ENCODE peak calls at places on chromosomes 1 and 21, in eight cellular contexts. One of them, this sample, is unnamed.

GRCh38 chr21:15063081-15063820 is 1.5 kb downstream of the NRIP1 start:
- DNase-seq in mucosa of descending colon: no peak
- DNase-seq in activated B cell treated with CpG ODN at 0.5 μM for 24 hours: no peak
- DNase-seq in AG09319: no peak
- DNase-seq in body of pancreas: peak
- DNase-seq in fibroblast of pulmonary artery: peak
- DNase-seq in brain microvascular endothelial cell: no peak
- DNase-seq in AG10803: no peak
- DNase-seq in this sample: no peak

GRCh38 chr1:228175316-228176023 is 9.9 kb downstream of the IBA57 start:
- DNase-seq in mucosa of descending colon: no peak
- DNase-seq in activated B cell treated with CpG ODN at 0.5 μM for 24 hours: no peak
- DNase-seq in AG09319: no peak
- DNase-seq in body of pancreas: no peak
- DNase-seq in fibroblast of pulmonary artery: no peak
- DNase-seq in brain microvascular endothelial cell: no peak
- DNase-seq in AG10803: no peak
- DNase-seq in this sample: no peak

GRCh38 chr1:21084111-21084510 is 92.6 kb downstream of the EIF4G3 start:
- DNase-seq in mucosa of descending colon: no peak
- DNase-seq in activated B cell treated with CpG ODN at 0.5 μM for 24 hours: no peak
- DNase-seq in AG09319: no peak
- DNase-seq in body of pancreas: no peak
- DNase-seq in fibroblast of pulmonary artery: no peak
- DNase-seq in brain microvascular endothelial cell: no peak
- DNase-seq in AG10803: no peak
- DNase-seq in this sample: no peak

GRCh38 chr1:219010720-219011119 is 163.0 kb upstream of the LYPLAL1 start:
- DNase-seq in mucosa of descending colon: no peak
- DNase-seq in activated B cell treated with CpG ODN at 0.5 μM for 24 hours: no peak
- DNase-seq in AG09319: no peak
- DNase-seq in body of pancreas: no peak
- DNase-seq in fibroblast of pulmonary artery: no peak
- DNase-seq in brain microvascular endothelial cell: no peak
- DNase-seq in AG10803: no peak
- DNase-seq in this sample: no peak

GRCh38 chr1:35377553-35377952 is 109.0 kb downstream of the ZMYM4 start:
- DNase-seq in mucosa of descending colon: no peak
- DNase-seq in activated B cell treated with CpG ODN at 0.5 μM for 24 hours: no peak
- DNase-seq in AG09319: no peak
- DNase-seq in body of pancreas: no peak
- DNase-seq in fibroblast of pulmonary artery: peak
- DNase-seq in brain microvascular endothelial cell: peak
- DNase-seq in AG10803: peak
- DNase-seq in this sample: no peak

GRCh38 chr1:89620664-89621063 is 12.3 kb upstream of the LRRC8C start:
- DNase-seq in mucosa of descending colon: no peak
- DNase-seq in activated B cell treated with CpG ODN at 0.5 μM for 24 hours: no peak
- DNase-seq in AG09319: no peak
- DNase-seq in body of pancreas: no peak
- DNase-seq in fibroblast of pulmonary artery: no peak
- DNase-seq in brain microvascular endothelial cell: no peak
- DNase-seq in AG10803: no peak
- DNase-seq in this sample: no peak

GRCh38 chr1:43418858-43419257 is 29.2 kb downstream of the SZT2 start:
- DNase-seq in mucosa of descending colon: no peak
- DNase-seq in activated B cell treated with CpG ODN at 0.5 μM for 24 hours: no peak
- DNase-seq in AG09319: no peak
- DNase-seq in body of pancreas: no peak
- DNase-seq in fibroblast of pulmonary artery: no peak
- DNase-seq in brain microvascular endothelial cell: no peak
- DNase-seq in AG10803: no peak
- DNase-seq in this sample: no peak

GRCh38 chr1:909861-910310 is 13.8 kb upstream of the SAMD11 start:
- DNase-seq in mucosa of descending colon: no peak
- DNase-seq in activated B cell treated with CpG ODN at 0.5 μM for 24 hours: no peak
- DNase-seq in AG09319: no peak
- DNase-seq in body of pancreas: no peak
- DNase-seq in fibroblast of pulmonary artery: no peak
- DNase-seq in brain microvascular endothelial cell: no peak
- DNase-seq in AG10803: no peak
- DNase-seq in this sample: no peak

GRCh38 chr1:88221396-88221795 is 462.7 kb upstream of the PKN2 start:
- DNase-seq in mucosa of descending colon: no peak
- DNase-seq in activated B cell treated with CpG ODN at 0.5 μM for 24 hours: no peak
- DNase-seq in AG09319: no peak
- DNase-seq in body of pancreas: no peak
- DNase-seq in fibroblast of pulmonary artery: no peak
- DNase-seq in brain microvascular endothelial cell: no peak
- DNase-seq in AG10803: peak
- DNase-seq in this sample: no peak

GRCh38 chr1:88217386-88217785 is 466.7 kb upstream of the PKN2 start:
- DNase-seq in mucosa of descending colon: no peak
- DNase-seq in activated B cell treated with CpG ODN at 0.5 μM for 24 hours: no peak
- DNase-seq in AG09319: no peak
- DNase-seq in body of pancreas: no peak
- DNase-seq in fibroblast of pulmonary artery: no peak
- DNase-seq in brain microvascular endothelial cell: no peak
- DNase-seq in AG10803: no peak
- DNase-seq in this sample: no peak

GRCh38 chr1:88216441-88216840 is 467.6 kb upstream of the PKN2 start:
- DNase-seq in mucosa of descending colon: peak
- DNase-seq in activated B cell treated with CpG ODN at 0.5 μM for 24 hours: no peak
- DNase-seq in AG09319: no peak
- DNase-seq in body of pancreas: no peak
- DNase-seq in fibroblast of pulmonary artery: no peak
- DNase-seq in brain microvascular endothelial cell: no peak
- DNase-seq in AG10803: no peak
- DNase-seq in this sample: no peak
- TF ChIP-seq CTCF in mucosa of descending colon: no peak
- TF ChIP-seq CTCF in activated B cell treated with CpG ODN at 0.5 μM for 24 hours: no peak
- TF ChIP-seq CTCF in AG09319: no peak
- TF ChIP-seq CTCF in body of pancreas: no peak
- TF ChIP-seq CTCF in fibroblast of pulmonary artery: no peak
- TF ChIP-seq CTCF in brain microvascular endothelial cell: no peak
- TF ChIP-seq CTCF in AG10803: no peak
- TF ChIP-seq CTCF in this sample: no peak

GRCh38 chr1:101215363-101216011 is 21.3 kb upstream of the S1PR1 start:
- DNase-seq in mucosa of descending colon: no peak
- DNase-seq in activated B cell treated with CpG ODN at 0.5 μM for 24 hours: no peak
- DNase-seq in AG09319: no peak
- DNase-seq in body of pancreas: no peak
- DNase-seq in fibroblast of pulmonary artery: no peak
- DNase-seq in brain microvascular endothelial cell: no peak
- DNase-seq in AG10803: no peak
- DNase-seq in this sample: no peak

GRCh38 chr1:101220906-101221305 is 15.9 kb upstream of the S1PR1 start:
- DNase-seq in mucosa of descending colon: no peak
- DNase-seq in activated B cell treated with CpG ODN at 0.5 μM for 24 hours: no peak
- DNase-seq in AG09319: no peak
- DNase-seq in body of pancreas: no peak
- DNase-seq in fibroblast of pulmonary artery: no peak
- DNase-seq in brain microvascular endothelial cell: no peak
- DNase-seq in AG10803: no peak
- DNase-seq in this sample: no peak

GRCh38 chr1:101216623-101217022 is 20.2 kb upstream of the S1PR1 start:
- DNase-seq in mucosa of descending colon: no peak
- DNase-seq in activated B cell treated with CpG ODN at 0.5 μM for 24 hours: no peak
- DNase-seq in AG09319: no peak
- DNase-seq in body of pancreas: no peak
- DNase-seq in fibroblast of pulmonary artery: no peak
- DNase-seq in brain microvascular endothelial cell: no peak
- DNase-seq in AG10803: no peak
- DNase-seq in this sample: no peak

GRCh38 chr1:101219919-101220695 is 16.7 kb upstream of the S1PR1 start:
- DNase-seq in mucosa of descending colon: no peak
- DNase-seq in activated B cell treated with CpG ODN at 0.5 μM for 24 hours: no peak
- DNase-seq in AG09319: no peak
- DNase-seq in body of pancreas: no peak
- DNase-seq in fibroblast of pulmonary artery: peak
- DNase-seq in brain microvascular endothelial cell: no peak
- DNase-seq in AG10803: no peak
- DNase-seq in this sample: no peak

DNA sequence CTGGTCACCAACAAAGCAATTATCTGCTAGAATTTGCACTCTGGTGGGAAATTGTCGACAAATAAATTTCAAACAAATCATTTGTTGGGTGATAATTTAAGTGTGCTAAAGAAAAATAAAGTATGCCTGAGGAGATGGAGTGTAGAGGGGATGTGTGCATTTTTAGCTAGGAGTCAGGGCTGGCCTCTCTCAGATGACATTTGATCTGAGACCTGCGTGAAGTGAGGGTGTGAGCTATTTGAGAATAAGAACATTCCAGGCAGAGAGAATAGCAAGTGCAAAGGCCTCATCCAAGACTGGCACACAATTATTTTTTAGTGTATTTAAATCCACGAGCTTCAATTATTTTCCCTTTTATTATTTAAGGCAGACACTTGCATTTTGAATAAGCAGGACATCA is 19.7 kb upstream of the S1PR1 start:
- DNase-seq in mucosa of descending colon: no peak
- DNase-seq in activated B cell treated with CpG ODN at 0.5 μM for 24 hours: no peak
- DNase-seq in AG09319: no peak
- DNase-seq in body of pancreas: no peak
- DNase-seq in fibroblast of pulmonary artery: no peak
- DNase-seq in brain microvascular endothelial cell: no peak
- DNase-seq in AG10803: no peak
- DNase-seq in this sample: no peak
- TF ChIP-seq CTCF in mucosa of descending colon: no peak
- TF ChIP-seq CTCF in activated B cell treated with CpG ODN at 0.5 μM for 24 hours: no peak
- TF ChIP-seq CTCF in AG09319: no peak
- TF ChIP-seq CTCF in body of pancreas: no peak
- TF ChIP-seq CTCF in fibroblast of pulmonary artery: no peak
- TF ChIP-seq CTCF in brain microvascular endothelial cell: no peak
- TF ChIP-seq CTCF in AG10803: no peak
- TF ChIP-seq CTCF in this sample: no peak

GRCh38 chr1:109490029-109490933 is 3.6 kb upstream of the CYB561D1 start:
- DNase-seq in mucosa of descending colon: peak
- DNase-seq in activated B cell treated with CpG ODN at 0.5 μM for 24 hours: peak
- DNase-seq in AG09319: no peak
- DNase-seq in body of pancreas: peak
- DNase-seq in fibroblast of pulmonary artery: peak
- DNase-seq in brain microvascular endothelial cell: peak
- DNase-seq in AG10803: peak
- DNase-seq in this sample: peak

GRCh38 chr1:109493227-109493626 is 667 bp upstream of the CYB561D1 start:
- DNase-seq in mucosa of descending colon: no peak
- DNase-seq in activated B cell treated with CpG ODN at 0.5 μM for 24 hours: no peak
- DNase-seq in AG09319: no peak
- DNase-seq in body of pancreas: no peak
- DNase-seq in fibroblast of pulmonary artery: no peak
- DNase-seq in brain microvascular endothelial cell: no peak
- DNase-seq in AG10803: no peak
- DNase-seq in this sample: no peak

GRCh38 chr1:109491372-109491771 is 2.5 kb upstream of the CYB561D1 start:
- DNase-seq in mucosa of descending colon: no peak
- DNase-seq in activated B cell treated with CpG ODN at 0.5 μM for 24 hours: no peak
- DNase-seq in AG09319: no peak
- DNase-seq in body of pancreas: no peak
- DNase-seq in fibroblast of pulmonary artery: no peak
- DNase-seq in brain microvascular endothelial cell: no peak
- DNase-seq in AG10803: no peak
- DNase-seq in this sample: no peak

GRCh38 chr1:109488696-109489095 is 5.0 kb downstream of the ATXN7L2 start:
- DNase-seq in mucosa of descending colon: no peak
- DNase-seq in activated B cell treated with CpG ODN at 0.5 μM for 24 hours: no peak
- DNase-seq in AG09319: no peak
- DNase-seq in body of pancreas: no peak
- DNase-seq in fibroblast of pulmonary artery: no peak
- DNase-seq in brain microvascular endothelial cell: no peak
- DNase-seq in AG10803: no peak
- DNase-seq in this sample: no peak

GRCh38 chr1:109490934-109491302 is 3.0 kb upstream of the CYB561D1 start:
- DNase-seq in mucosa of descending colon: no peak
- DNase-seq in activated B cell treated with CpG ODN at 0.5 μM for 24 hours: no peak
- DNase-seq in AG09319: no peak
- DNase-seq in body of pancreas: no peak
- DNase-seq in fibroblast of pulmonary artery: no peak
- DNase-seq in brain microvascular endothelial cell: no peak
- DNase-seq in AG10803: no peak
- DNase-seq in this sample: no peak
- TF ChIP-seq CTCF in mucosa of descending colon: no peak
- TF ChIP-seq CTCF in activated B cell treated with CpG ODN at 0.5 μM for 24 hours: no peak
- TF ChIP-seq CTCF in AG09319: no peak
- TF ChIP-seq CTCF in body of pancreas: no peak
- TF ChIP-seq CTCF in fibroblast of pulmonary artery: no peak
- TF ChIP-seq CTCF in brain microvascular endothelial cell: no peak
- TF ChIP-seq CTCF in AG10803: no peak
- TF ChIP-seq CTCF in this sample: no peak

GRCh38 chr1:15056515-15057285 is 96.8 kb upstream of the TMEM51 start:
- DNase-seq in mucosa of descending colon: no peak
- DNase-seq in activated B cell treated with CpG ODN at 0.5 μM for 24 hours: no peak
- DNase-seq in AG09319: no peak
- DNase-seq in body of pancreas: no peak
- DNase-seq in fibroblast of pulmonary artery: peak
- DNase-seq in brain microvascular endothelial cell: peak
- DNase-seq in AG10803: peak
- DNase-seq in this sample: no peak

GRCh38 chr1:15058261-15058660 is 95.3 kb upstream of the TMEM51 start:
- DNase-seq in mucosa of descending colon: no peak
- DNase-seq in activated B cell treated with CpG ODN at 0.5 μM for 24 hours: no peak
- DNase-seq in AG09319: no peak
- DNase-seq in body of pancreas: no peak
- DNase-seq in fibroblast of pulmonary artery: no peak
- DNase-seq in brain microvascular endothelial cell: no peak
- DNase-seq in AG10803: no peak
- DNase-seq in this sample: no peak

GRCh38 chr1:15053091-15053657 is 100.4 kb upstream of the TMEM51 start:
- DNase-seq in mucosa of descending colon: no peak
- DNase-seq in activated B cell treated with CpG ODN at 0.5 μM for 24 hours: no peak
- DNase-seq in AG09319: no peak
- DNase-seq in body of pancreas: no peak
- DNase-seq in fibroblast of pulmonary artery: no peak
- DNase-seq in brain microvascular endothelial cell: no peak
- DNase-seq in AG10803: no peak
- DNase-seq in this sample: no peak

GRCh38 chr1:15057834-15058233 is 95.7 kb upstream of the TMEM51 start:
- DNase-seq in mucosa of descending colon: no peak
- DNase-seq in activated B cell treated with CpG ODN at 0.5 μM for 24 hours: no peak
- DNase-seq in AG09319: no peak
- DNase-seq in body of pancreas: no peak
- DNase-seq in fibroblast of pulmonary artery: no peak
- DNase-seq in brain microvascular endothelial cell: no peak
- DNase-seq in AG10803: no peak
- DNase-seq in this sample: no peak

DNA sequence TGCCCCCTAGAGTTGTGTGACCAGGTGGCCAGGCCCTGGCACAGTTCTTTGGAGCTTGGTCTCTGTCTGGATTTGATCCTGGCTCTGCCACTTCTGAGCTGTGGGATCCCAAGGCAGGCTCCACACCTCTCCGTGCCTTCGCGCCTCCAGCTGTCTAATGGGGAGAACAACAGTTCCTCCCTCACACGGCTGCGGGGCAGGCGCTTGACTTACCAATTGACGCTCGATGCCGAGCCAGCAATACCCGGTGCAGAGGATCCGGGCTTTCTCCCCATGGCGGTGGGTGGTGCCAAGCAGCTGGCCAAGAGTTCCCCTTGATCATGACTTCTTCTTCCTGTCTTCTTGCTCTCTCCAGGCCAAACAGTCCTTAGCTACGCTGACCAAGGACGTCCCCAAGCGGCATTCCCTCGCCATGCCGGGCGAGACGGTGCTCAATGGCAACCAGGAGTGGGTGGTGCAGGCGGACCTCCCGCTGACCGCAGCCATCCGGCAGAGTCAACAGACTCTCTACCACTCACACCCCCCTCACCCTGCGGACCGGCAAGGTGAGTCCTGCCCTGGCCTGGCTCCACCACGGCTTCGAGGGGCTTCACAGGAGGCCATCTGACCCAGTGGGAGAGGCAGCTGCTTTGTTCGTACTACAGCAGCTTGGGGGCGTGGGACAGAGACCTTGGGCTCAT is 97.7 kb upstream of the TMEM51 start:
- DNase-seq in mucosa of descending colon: no peak
- DNase-seq in activated B cell treated with CpG ODN at 0.5 μM for 24 hours: no peak
- DNase-seq in AG09319: no peak
- DNase-seq in body of pancreas: no peak
- DNase-seq in fibroblast of pulmonary artery: no peak
- DNase-seq in brain microvascular endothelial cell: no peak
- DNase-seq in AG10803: no peak
- DNase-seq in this sample: no peak
- TF ChIP-seq CTCF in mucosa of descending colon: no peak
- TF ChIP-seq CTCF in activated B cell treated with CpG ODN at 0.5 μM for 24 hours: no peak
- TF ChIP-seq CTCF in AG09319: no peak
- TF ChIP-seq CTCF in body of pancreas: no peak
- TF ChIP-seq CTCF in fibroblast of pulmonary artery: no peak
- TF ChIP-seq CTCF in brain microvascular endothelial cell: no peak
- TF ChIP-seq CTCF in AG10803: no peak
- TF ChIP-seq CTCF in this sample: no peak